ENCODE peak calls at places on chromosomes 4 and X, in six cellular contexts. One of them, this sample, is unnamed.

GRCh38 chrX:132833373-132833772 is 125.1 kb downstream of the HS6ST2 start:
- DNase-seq in GM12878: no peak
- DNase-seq in H1: no peak
- DNase-seq in HCT116: no peak
- DNase-seq in K562: no peak
- DNase-seq in HepG2: no peak
- DNase-seq in this sample: no peak

GRCh38 chrX:30693999-30694650 is 40.9 kb downstream of the GK start:
- DNase-seq in GM12878: no peak
- DNase-seq in H1: no peak
- DNase-seq in HCT116: no peak
- DNase-seq in K562: no peak
- DNase-seq in HepG2: peak; percentile 47
- DNase-seq in this sample: no peak

GRCh38 chr4:96558466-96558865 is 718.6 kb downstream of the PDHA2 start:
- DNase-seq in GM12878: no peak
- DNase-seq in H1: no peak
- DNase-seq in HCT116: no peak
- DNase-seq in K562: no peak
- DNase-seq in HepG2: no peak
- DNase-seq in this sample: no peak

GRCh38 chr4:147782087-147782781 is 50.3 kb downstream of the ARHGAP10 start:
- DNase-seq in GM12878: no peak
- DNase-seq in H1: no peak
- DNase-seq in HCT116: peak; percentile 22
- DNase-seq in K562: no peak
- DNase-seq in HepG2: no peak
- DNase-seq in this sample: no peak

GRCh38 chr4:144818136-144818535 is 172.2 kb downstream of the HHIP start:
- DNase-seq in GM12878: no peak
- DNase-seq in H1: no peak
- DNase-seq in HCT116: no peak
- DNase-seq in K562: no peak
- DNase-seq in HepG2: no peak
- DNase-seq in this sample: no peak

GRCh38 chrX:46408553-46409407 is 136.4 kb downstream of the ZNF674 start:
- DNase-seq in GM12878: peak; percentile 16
- DNase-seq in H1: peak; percentile 64
- DNase-seq in HCT116: peak; percentile 42
- DNase-seq in K562: peak; percentile 41
- DNase-seq in HepG2: peak; percentile 18
- DNase-seq in this sample: peak; percentile 49

GRCh38 chrX:24646745-24647182 is 383 bp downstream of the PCYT1B start:
- DNase-seq in GM12878: no peak
- DNase-seq in H1: no peak
- DNase-seq in HCT116: no peak
- DNase-seq in K562: no peak
- DNase-seq in HepG2: no peak
- DNase-seq in this sample: peak; percentile 66

GRCh38 chrX:103441878-103442535 is 65.7 kb downstream of the BEX3 start:
- DNase-seq in GM12878: no peak
- DNase-seq in H1: no peak
- DNase-seq in HCT116: no peak
- DNase-seq in K562: no peak
- DNase-seq in HepG2: no peak
- DNase-seq in this sample: no peak

GRCh38 chrX:2261838-2262678 is 238.7 kb downstream of the DHRSX start:
- DNase-seq in GM12878: no peak
- DNase-seq in H1: no peak
- DNase-seq in HCT116: no peak
- DNase-seq in K562: no peak
- DNase-seq in HepG2: no peak
- DNase-seq in this sample: no peak

GRCh38 chrX:131874300-131874699 is 148.8 kb upstream of the STK26 start:
- DNase-seq in GM12878: no peak
- DNase-seq in H1: no peak
- DNase-seq in HCT116: no peak
- DNase-seq in K562: no peak
- DNase-seq in HepG2: no peak
- DNase-seq in this sample: peak; percentile 33

GRCh38 chr4:128573781-128574508 is 235.6 kb upstream of the JADE1 start:
- DNase-seq in GM12878: no peak
- DNase-seq in H1: no peak
- DNase-seq in HCT116: no peak
- DNase-seq in K562: no peak
- DNase-seq in HepG2: peak; percentile 70
- DNase-seq in this sample: no peak

GRCh38 chr4:100288167-100288566 is 97.9 kb upstream of the DDIT4L start:
- DNase-seq in GM12878: no peak
- DNase-seq in H1: no peak
- DNase-seq in HCT116: no peak
- DNase-seq in K562: no peak
- DNase-seq in HepG2: no peak
- DNase-seq in this sample: no peak

GRCh38 chr4:169137555-169137920 is 127.5 kb upstream of the CBR4 start:
- DNase-seq in GM12878: no peak
- DNase-seq in H1: no peak
- DNase-seq in HCT116: no peak
- DNase-seq in K562: no peak
- DNase-seq in HepG2: no peak
- DNase-seq in this sample: no peak

GRCh38 chr4:101419324-101420135 is 72.2 kb upstream of the PPP3CA start:
- DNase-seq in GM12878: peak; percentile 57
- DNase-seq in H1: no peak
- DNase-seq in HCT116: no peak
- DNase-seq in K562: no peak
- DNase-seq in HepG2: no peak
- DNase-seq in this sample: no peak
- TF ChIP-seq ZNF274 in GM12878: no peak
- TF ChIP-seq ZNF274 in H1: no peak
- TF ChIP-seq ZNF274 in HCT116: no peak
- TF ChIP-seq ZNF274 in K562: no peak
- TF ChIP-seq ZNF274 in HepG2: no peak
- TF ChIP-seq ZNF274 in this sample: no peak

DNA sequence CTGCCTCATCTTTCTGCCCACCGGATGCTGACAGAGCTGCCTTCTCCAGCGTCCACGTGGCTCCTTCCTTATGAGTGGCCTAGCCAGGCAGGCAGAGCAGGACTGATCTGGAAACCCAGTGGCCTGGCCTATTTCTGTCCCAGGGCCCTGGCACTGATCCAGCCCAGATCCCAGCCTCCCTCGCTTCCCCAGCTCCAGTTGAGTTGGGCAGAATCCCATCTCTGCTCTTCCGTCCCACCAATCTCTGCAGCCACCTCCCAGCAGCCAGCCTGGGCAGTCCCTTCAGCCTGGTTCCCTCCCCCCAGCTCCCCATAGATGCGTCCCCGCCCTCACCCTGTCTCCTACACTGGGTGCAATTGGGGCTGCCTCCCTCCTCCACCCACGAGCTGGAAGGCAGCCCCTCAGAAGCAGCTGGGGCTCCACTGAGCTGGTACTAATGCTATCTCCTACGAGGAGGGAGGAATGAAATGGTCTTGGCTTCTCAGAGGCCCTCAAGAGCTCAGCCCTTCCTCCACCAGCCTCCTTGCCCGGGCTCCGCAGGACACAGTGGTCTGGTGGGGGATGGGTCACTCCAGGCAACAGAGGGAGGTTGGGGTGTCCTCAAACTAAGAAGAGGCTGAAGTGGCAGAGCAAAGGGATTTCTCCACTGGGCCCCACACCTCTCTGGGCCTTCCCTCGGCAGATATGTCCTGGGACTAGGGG is 94.2 kb downstream of the PJA1 start:
- DNase-seq in GM12878: no peak
- DNase-seq in H1: no peak
- DNase-seq in HCT116: no peak
- DNase-seq in K562: no peak
- DNase-seq in HepG2: no peak
- DNase-seq in this sample: no peak
- TF ChIP-seq ZNF274 in GM12878: no peak
- TF ChIP-seq ZNF274 in H1: no peak
- TF ChIP-seq ZNF274 in HCT116: no peak
- TF ChIP-seq ZNF274 in K562: no peak
- TF ChIP-seq ZNF274 in HepG2: no peak
- TF ChIP-seq ZNF274 in this sample: no peak

GRCh38 chr4:13588954-13589353 is 38.6 kb downstream of the BOD1L1 start:
- DNase-seq in GM12878: no peak
- DNase-seq in H1: no peak
- DNase-seq in HCT116: no peak
- DNase-seq in K562: no peak
- DNase-seq in HepG2: no peak
- DNase-seq in this sample: no peak

GRCh38 chr4:13592220-13592619 is 35.3 kb downstream of the BOD1L1 start:
- DNase-seq in GM12878: no peak
- DNase-seq in H1: no peak
- DNase-seq in HCT116: no peak
- DNase-seq in K562: no peak
- DNase-seq in HepG2: peak; percentile 56
- DNase-seq in this sample: no peak

GRCh38 chr4:13590766-13591165 is 36.8 kb downstream of the BOD1L1 start:
- DNase-seq in GM12878: no peak
- DNase-seq in H1: no peak
- DNase-seq in HCT116: no peak
- DNase-seq in K562: no peak
- DNase-seq in HepG2: no peak
- DNase-seq in this sample: no peak
- TF ChIP-seq ZNF274 in GM12878: no peak
- TF ChIP-seq ZNF274 in H1: no peak
- TF ChIP-seq ZNF274 in HCT116: no peak
- TF ChIP-seq ZNF274 in K562: no peak
- TF ChIP-seq ZNF274 in HepG2: no peak
- TF ChIP-seq ZNF274 in this sample: no peak

GRCh38 chr4:336099-336892 is 1.3 kb upstream of the ZNF141 start:
- DNase-seq in GM12878: no peak
- DNase-seq in H1: peak; percentile 68
- DNase-seq in HCT116: no peak
- DNase-seq in K562: no peak
- DNase-seq in HepG2: no peak
- DNase-seq in this sample: no peak
- TF ChIP-seq ZNF274 in GM12878: no peak
- TF ChIP-seq ZNF274 in H1: no peak
- TF ChIP-seq ZNF274 in HCT116: no peak
- TF ChIP-seq ZNF274 in K562: no peak
- TF ChIP-seq ZNF274 in HepG2: no peak
- TF ChIP-seq ZNF274 in this sample: no peak

This sample was measured in NT2/D1.